ENCODE peak calls at places on chromosome 2, in nine cellular contexts. C is fibroblast of villous mesenchyme; R is mucosa of descending colon; H is Caki2; F is AG09319; Z is D341Med; A is SW480; U is activated naive CD8-positive, alpha-beta T cell treated with anti-CD3 and anti-CD28 coated beads for 36 hours; Q is psoas muscle. X is an unnamed sample.

GRCh38 chr2:99971326-99971965 is 170.9 kb downstream of the AFF3 start:
- DNase-seq in C (no peak), R (no peak), H (no peak), F (no peak), Z (no peak), A (no peak), U (no peak), Q (no peak), X (no peak)

GRCh38 chr2:242020196-242021004 is 150.9 kb downstream of the RTP5 start:
- DNase-seq in C (peak), R (peak), H (no peak), F (no peak), Z (no peak), A (no peak), U (no peak), Q (peak), X (peak)

GRCh38 chr2:85582467-85582866 is 1.8 kb upstream of the VAMP5 start:
- DNase-seq in C (no peak), R (no peak), H (no peak), F (no peak), Z (no peak), A (no peak), U (no peak), Q (peak), X (no peak)

GRCh38 chr2:88126772-88127637 is 857 bp downstream of the FABP1 start:
- DNase-seq in C (no peak), R (peak), H (no peak), F (no peak), Z (no peak), A (no peak), U (no peak), Q (no peak), X (no peak)

GRCh38 chr2:60961457-60961856 is 56.1 kb upstream of the PEX13 start:
- DNase-seq in C (peak), R (no peak), H (no peak), F (no peak), Z (no peak), A (no peak), U (no peak), Q (no peak), X (no peak)

GRCh38 chr2:120526047-120526562 is 180.2 kb downstream of the INHBB start:
- DNase-seq in C (no peak), R (no peak), H (no peak), F (no peak), Z (no peak), A (no peak), U (no peak), Q (peak), X (no peak)

GRCh38 chr2:24513266-24513665 is 22.2 kb downstream of the NCOA1 start:
- DNase-seq in C (no peak), R (no peak), H (no peak), F (no peak), Z (no peak), A (no peak), U (no peak), Q (no peak), X (no peak)

GRCh38 chr2:197168705-197169104 is 141.9 kb downstream of the ANKRD44 start:
- DNase-seq in C (peak), R (peak), H (no peak), F (no peak), Z (peak), A (peak), U (peak), Q (peak), X (peak)

GRCh38 chr2:198383392-198383791 is 579.0 kb downstream of the PLCL1 start:
- DNase-seq in C (no peak), R (no peak), H (no peak), F (no peak), Z (no peak), A (no peak), U (no peak), Q (no peak), X (no peak)

GRCh38 chr2:70124983-70125480 is 37.8 kb downstream of the PCBP1 start:
- DNase-seq in C (peak), R (peak), H (peak), F (no peak), Z (no peak), A (peak), U (peak), Q (peak), X (no peak)

GRCh38 chr2:224847961-224848850 is 132.0 kb upstream of the CCDC195 start:
- DNase-seq in C (peak), R (peak), H (peak), F (peak), Z (peak), A (no peak), U (no peak), Q (no peak), X (peak)

GRCh38 chr2:220293966-220294365 is 666.5 kb downstream of the SLC4A3 start:
- DNase-seq in C (no peak), R (no peak), H (no peak), F (no peak), Z (no peak), A (no peak), U (no peak), Q (no peak), X (no peak)

X was measured in SJSA1.